ENCODE peak calls at places on chromosomes 5 and 9, in five cellular contexts. One of them, this sample, is unnamed.

GRCh38 chr5:5203441-5203840 is 63.3 kb downstream of the ADAMTS16 start:
- DNase-seq in endothelial cell: no peak
- DNase-seq in choroid plexus epithelial cell: no peak
- DNase-seq in NB4: no peak
- DNase-seq in cardiac muscle cell: no peak
- DNase-seq in this sample: no peak

GRCh38 chr5:172523146-172523745 is 68.9 kb upstream of the SH3PXD2B start:
- DNase-seq in endothelial cell: no peak
- DNase-seq in choroid plexus epithelial cell: no peak
- DNase-seq in NB4: no peak
- DNase-seq in cardiac muscle cell: no peak
- DNase-seq in this sample: no peak

GRCh38 chr5:96533371-96533770 is 100.3 kb upstream of the PCSK1 start:
- DNase-seq in endothelial cell: no peak
- DNase-seq in choroid plexus epithelial cell: no peak
- DNase-seq in NB4: no peak
- DNase-seq in cardiac muscle cell: no peak
- DNase-seq in this sample: no peak

GRCh38 chr5:137679910-137680309 is 56.0 kb downstream of the KLHL3 start:
- DNase-seq in endothelial cell: no peak
- DNase-seq in choroid plexus epithelial cell: no peak
- DNase-seq in NB4: no peak
- DNase-seq in cardiac muscle cell: no peak
- DNase-seq in this sample: no peak

GRCh38 chr9:91898451-91899433 is 51.3 kb downstream of the ROR2 start:
- DNase-seq in endothelial cell: peak
- DNase-seq in choroid plexus epithelial cell: peak
- DNase-seq in NB4: peak
- DNase-seq in cardiac muscle cell: peak
- DNase-seq in this sample: no peak

GRCh38 chr5:145778144-145778900 is 56.8 kb downstream of the PRELID2 start:
- DNase-seq in endothelial cell: no peak
- DNase-seq in choroid plexus epithelial cell: no peak
- DNase-seq in NB4: no peak
- DNase-seq in cardiac muscle cell: no peak
- DNase-seq in this sample: no peak

GRCh38 chr5:96997265-96997859 is 61.5 kb downstream of the LNPEP start:
- DNase-seq in endothelial cell: peak
- DNase-seq in choroid plexus epithelial cell: peak
- DNase-seq in NB4: peak
- DNase-seq in cardiac muscle cell: peak
- DNase-seq in this sample: no peak

GRCh38 chr5:158485604-158486081 is 614.1 kb downstream of the EBF1 start:
- DNase-seq in endothelial cell: no peak
- DNase-seq in choroid plexus epithelial cell: peak
- DNase-seq in NB4: no peak
- DNase-seq in cardiac muscle cell: peak
- DNase-seq in this sample: no peak

GRCh38 chr9:106697799-106698591 is 165.0 kb upstream of the ZNF462 start:
- DNase-seq in endothelial cell: no peak
- DNase-seq in choroid plexus epithelial cell: peak
- DNase-seq in NB4: no peak
- DNase-seq in cardiac muscle cell: peak
- DNase-seq in this sample: peak

GRCh38 chr5:156934450-156935211 is 28.4 kb downstream of the TIMD4 start:
- DNase-seq in endothelial cell: peak
- DNase-seq in choroid plexus epithelial cell: no peak
- DNase-seq in NB4: peak
- DNase-seq in cardiac muscle cell: peak
- DNase-seq in this sample: no peak

GRCh38 chr9:113598883-113599282 is 135.4 kb downstream of the RGS3 start:
- DNase-seq in endothelial cell: no peak
- DNase-seq in choroid plexus epithelial cell: no peak
- DNase-seq in NB4: no peak
- DNase-seq in cardiac muscle cell: no peak
- DNase-seq in this sample: no peak

GRCh38 chr5:132905938-132906337 is 32.5 kb downstream of the LEAP2 start:
- DNase-seq in endothelial cell: no peak
- DNase-seq in choroid plexus epithelial cell: peak
- DNase-seq in NB4: peak
- DNase-seq in cardiac muscle cell: peak
- DNase-seq in this sample: no peak

GRCh38 chr9:124675261-124676158 is 95.6 kb downstream of the NR6A1 start:
- DNase-seq in endothelial cell: no peak
- DNase-seq in choroid plexus epithelial cell: no peak
- DNase-seq in NB4: peak
- DNase-seq in cardiac muscle cell: no peak
- DNase-seq in this sample: no peak

GRCh38 chr5:32534056-32534455 is 51.3 kb upstream of the SUB1 start:
- DNase-seq in endothelial cell: no peak
- DNase-seq in choroid plexus epithelial cell: no peak
- DNase-seq in NB4: no peak
- DNase-seq in cardiac muscle cell: peak
- DNase-seq in this sample: no peak

GRCh38 chr9:93459432-93459847 is 6.1 kb upstream of the FAM120AOS start:
- DNase-seq in endothelial cell: no peak
- DNase-seq in choroid plexus epithelial cell: no peak
- DNase-seq in NB4: no peak
- DNase-seq in cardiac muscle cell: no peak
- DNase-seq in this sample: no peak

GRCh38 chr9:75002422-75003023 is 25.6 kb downstream of the CARNMT1 start:
- DNase-seq in endothelial cell: no peak
- DNase-seq in choroid plexus epithelial cell: no peak
- DNase-seq in NB4: no peak
- DNase-seq in cardiac muscle cell: no peak
- DNase-seq in this sample: no peak
- TF ChIP-seq CTCF in endothelial cell: peak
- TF ChIP-seq CTCF in choroid plexus epithelial cell: no peak
- TF ChIP-seq CTCF in NB4: no peak
- TF ChIP-seq CTCF in cardiac muscle cell: no peak
- TF ChIP-seq CTCF in this sample: no peak

GRCh38 chr9:81146684-81147337 is 542.5 kb downstream of the TLE1 start:
- DNase-seq in endothelial cell: no peak
- DNase-seq in choroid plexus epithelial cell: peak
- DNase-seq in NB4: no peak
- DNase-seq in cardiac muscle cell: no peak
- DNase-seq in this sample: no peak

GRCh38 chr9:81145331-81145963 is 543.9 kb downstream of the TLE1 start:
- DNase-seq in endothelial cell: no peak
- DNase-seq in choroid plexus epithelial cell: peak
- DNase-seq in NB4: no peak
- DNase-seq in cardiac muscle cell: no peak
- DNase-seq in this sample: no peak

GRCh38 chr9:81138173-81138572 is 551.2 kb downstream of the TLE1 start:
- DNase-seq in endothelial cell: no peak
- DNase-seq in choroid plexus epithelial cell: no peak
- DNase-seq in NB4: no peak
- DNase-seq in cardiac muscle cell: no peak
- DNase-seq in this sample: no peak

DNA sequence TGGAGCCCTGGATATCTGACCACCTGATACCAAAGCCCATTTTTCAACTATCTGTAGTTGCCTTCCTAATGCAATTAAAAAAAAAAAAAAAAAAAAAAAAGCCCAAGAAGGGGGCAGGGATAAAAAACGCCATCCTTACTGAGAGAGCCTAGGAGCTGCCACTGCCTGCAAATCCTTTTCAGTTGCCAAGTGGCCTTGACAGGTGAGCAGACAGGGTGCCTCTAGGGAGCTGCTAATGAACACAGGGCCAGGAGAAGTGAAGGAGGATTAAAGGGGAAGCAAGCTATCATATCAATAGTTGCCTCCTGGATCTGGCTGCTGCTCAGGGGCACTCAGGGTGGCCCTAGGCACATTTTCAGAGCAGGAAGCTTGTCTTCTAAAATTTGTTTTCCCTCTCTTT is 547.4 kb downstream of the TLE1 start:
- DNase-seq in endothelial cell: no peak
- DNase-seq in choroid plexus epithelial cell: no peak
- DNase-seq in NB4: no peak
- DNase-seq in cardiac muscle cell: no peak
- DNase-seq in this sample: no peak
- TF ChIP-seq CTCF in endothelial cell: no peak
- TF ChIP-seq CTCF in choroid plexus epithelial cell: no peak
- TF ChIP-seq CTCF in NB4: no peak
- TF ChIP-seq CTCF in cardiac muscle cell: no peak
- TF ChIP-seq CTCF in this sample: no peak

GRCh38 chr9:75333624-75334023 is 245.3 kb downstream of the OSTF1 start:
- DNase-seq in endothelial cell: no peak
- DNase-seq in choroid plexus epithelial cell: no peak
- DNase-seq in NB4: no peak
- DNase-seq in cardiac muscle cell: no peak
- DNase-seq in this sample: no peak
- TF ChIP-seq CTCF in endothelial cell: peak
- TF ChIP-seq CTCF in choroid plexus epithelial cell: no peak
- TF ChIP-seq CTCF in NB4: no peak
- TF ChIP-seq CTCF in cardiac muscle cell: no peak
- TF ChIP-seq CTCF in this sample: no peak

GRCh38 chr9:89922099-89922498 is 317.3 kb downstream of the GADD45G start:
- DNase-seq in endothelial cell: no peak
- DNase-seq in choroid plexus epithelial cell: no peak
- DNase-seq in NB4: no peak
- DNase-seq in cardiac muscle cell: no peak
- DNase-seq in this sample: no peak

GRCh38 chr9:89920131-89920530 is 315.3 kb downstream of the GADD45G start:
- DNase-seq in endothelial cell: no peak
- DNase-seq in choroid plexus epithelial cell: no peak
- DNase-seq in NB4: no peak
- DNase-seq in cardiac muscle cell: no peak
- DNase-seq in this sample: no peak

GRCh38 chr9:89917861-89918260 is 313.0 kb downstream of the GADD45G start:
- DNase-seq in endothelial cell: no peak
- DNase-seq in choroid plexus epithelial cell: no peak
- DNase-seq in NB4: no peak
- DNase-seq in cardiac muscle cell: no peak
- DNase-seq in this sample: no peak

GRCh38 chr9:89920901-89921300 is 316.1 kb downstream of the GADD45G start:
- DNase-seq in endothelial cell: no peak
- DNase-seq in choroid plexus epithelial cell: no peak
- DNase-seq in NB4: no peak
- DNase-seq in cardiac muscle cell: no peak
- DNase-seq in this sample: no peak

GRCh38 chr9:89919171-89919681 is 314.4 kb downstream of the GADD45G start:
- DNase-seq in endothelial cell: peak
- DNase-seq in choroid plexus epithelial cell: no peak
- DNase-seq in NB4: peak
- DNase-seq in cardiac muscle cell: peak
- DNase-seq in this sample: no peak
- TF ChIP-seq CTCF in endothelial cell: peak
- TF ChIP-seq CTCF in choroid plexus epithelial cell: no peak
- TF ChIP-seq CTCF in NB4: peak
- TF ChIP-seq CTCF in cardiac muscle cell: peak
- TF ChIP-seq CTCF in this sample: no peak

GRCh38 chr5:84086517-84086916 is 298.2 kb downstream of the EDIL3 start:
- DNase-seq in endothelial cell: no peak
- DNase-seq in choroid plexus epithelial cell: peak
- DNase-seq in NB4: no peak
- DNase-seq in cardiac muscle cell: no peak
- DNase-seq in this sample: no peak

GRCh38 chr5:84085387-84086041 is 299.2 kb downstream of the EDIL3 start:
- DNase-seq in endothelial cell: no peak
- DNase-seq in choroid plexus epithelial cell: no peak
- DNase-seq in NB4: no peak
- DNase-seq in cardiac muscle cell: no peak
- DNase-seq in this sample: no peak

GRCh38 chr5:84080908-84081307 is 303.8 kb downstream of the EDIL3 start:
- DNase-seq in endothelial cell: no peak
- DNase-seq in choroid plexus epithelial cell: no peak
- DNase-seq in NB4: no peak
- DNase-seq in cardiac muscle cell: no peak
- DNase-seq in this sample: no peak
- TF ChIP-seq CTCF in endothelial cell: no peak
- TF ChIP-seq CTCF in choroid plexus epithelial cell: peak
- TF ChIP-seq CTCF in NB4: no peak
- TF ChIP-seq CTCF in cardiac muscle cell: no peak
- TF ChIP-seq CTCF in this sample: no peak

This sample was measured in BJ.